ENCODE peak calls at places on chromosomes 16 and 17, in seven cellular contexts. X, J, Z, C, I, D and O are unnamed samples.

GRCh38 chr16:12747261-12747660 is 56.4 kb downstream of the CPPED1 start:
- DNase-seq in X (no peak), J (no peak), Z (no peak), C (no peak), I (no peak), D (no peak), O (no peak)

GRCh38 chr17:30788918-30789317 is 35.6 kb downstream of the CRLF3 start:
- DNase-seq in X (no peak), J (peak), Z (no peak), C (peak), I (no peak), D (peak), O (no peak)

GRCh38 chr16:88624977-88625576 is 13.3 kb upstream of the IL17C start:
- DNase-seq in X (no peak), J (no peak), Z (no peak), C (no peak), I (no peak), D (no peak), O (no peak)

GRCh38 chr17:42424991-42425610 is 2.0 kb upstream of the CAVIN1 start:
- DNase-seq in X (no peak), J (no peak), Z (no peak), C (peak), I (peak), D (no peak), O (no peak)

GRCh38 chr17:40914456-40914855 is 23.0 kb downstream of the KRT23 start:
- DNase-seq in X (no peak), J (no peak), Z (no peak), C (no peak), I (no peak), D (no peak), O (no peak)

GRCh38 chr16:88856122-88856827 is 472 bp downstream of the GALNS start:
- DNase-seq in X (peak), J (peak), Z (peak), C (no peak), I (no peak), D (no peak), O (peak)

GRCh38 chr16:89331371-89332109 is 114.0 kb downstream of the ZNF778 start:
- DNase-seq in X (no peak), J (no peak), Z (no peak), C (no peak), I (no peak), D (no peak), O (no peak)

GRCh38 chr17:61458000-61458399 is 5.8 kb downstream of the TBX4 start:
- DNase-seq in X (no peak), J (no peak), Z (no peak), C (no peak), I (no peak), D (no peak), O (no peak)

GRCh38 chr17:31825961-31826691 is 32.9 kb downstream of the COPRS start:
- DNase-seq in X (no peak), J (no peak), Z (no peak), C (peak), I (no peak), D (no peak), O (no peak)

GRCh38 chr16:82016964-82017363 is 5.7 kb upstream of the SDR42E1 start:
- DNase-seq in X (no peak), J (no peak), Z (no peak), C (no peak), I (no peak), D (no peak), O (no peak)

GRCh38 chr17:59074494-59074893 is 32.2 kb downstream of the TRIM37 start:
- DNase-seq in X (no peak), J (no peak), Z (no peak), C (peak), I (peak), D (peak), O (no peak)

GRCh38 chr16:12545292-12545610 is 258.4 kb downstream of the CPPED1 start:
- DNase-seq in X (no peak), J (peak), Z (no peak), C (no peak), I (no peak), D (no peak), O (no peak)

GRCh38 chr16:67546761-67547422 is 15.4 kb upstream of the CTCF start:
- DNase-seq in X (peak), J (peak), Z (peak), C (peak), I (peak), D (peak), O (peak)

GRCh38 chr16:85421338-85422123 is 191.6 kb upstream of the GSE1 start:
- DNase-seq in X (peak), J (no peak), Z (no peak), C (no peak), I (no peak), D (no peak), O (no peak)

GRCh38 chr17:60107526-60108257 is 29.0 kb upstream of the HEATR6 start:
- DNase-seq in X (no peak), J (no peak), Z (no peak), C (no peak), I (no peak), D (no peak), O (no peak)

GRCh38 chr16:1877804-1878203 is 5.8 kb upstream of the MEIOB start:
- DNase-seq in X (no peak), J (no peak), Z (no peak), C (no peak), I (no peak), D (no peak), O (no peak)

GRCh38 chr16:62700456-62701280 is 664.4 kb upstream of the CDH8 start:
- DNase-seq in X (no peak), J (no peak), Z (no peak), C (no peak), I (no peak), D (no peak), O (no peak)

GRCh38 chr17:35423761-35424160 is 8.5 kb downstream of the SLFN12 start:
- DNase-seq in X (no peak), J (no peak), Z (no peak), C (peak), I (peak), D (no peak), O (no peak)

GRCh38 chr17:29584452-29585079 is 4.9 kb downstream of the GIT1 start:
- DNase-seq in X (no peak), J (no peak), Z (no peak), C (no peak), I (no peak), D (no peak), O (no peak)
- H3K4me2 ChIP-seq in X (peak), J (no peak), Z (no peak), C (no peak), I (peak), D (no peak), O (no peak)

GRCh38 chr17:7016406-7016805 is 4.0 kb downstream of the RNASEK start:
- DNase-seq in X (no peak), J (no peak), Z (no peak), C (no peak), I (no peak), D (no peak), O (no peak)
- H2BK5ac ChIP-seq in X (no peak), J (no peak), Z (no peak), C (no peak), I (no peak), D (no peak), O (no peak)

GRCh38 chr16:48435906-48436305 is 50.7 kb upstream of the SIAH1 start:
- DNase-seq in X (no peak), J (no peak), Z (no peak), C (no peak), I (no peak), D (no peak), O (no peak)

GRCh38 chr16:48433116-48433848 is 48.1 kb upstream of the SIAH1 start:
- DNase-seq in X (no peak), J (no peak), Z (no peak), C (no peak), I (no peak), D (no peak), O (no peak)

GRCh38 chr16:48434653-48435318 is 49.6 kb upstream of the SIAH1 start:
- DNase-seq in X (no peak), J (no peak), Z (no peak), C (peak), I (peak), D (peak), O (no peak)

GRCh38 chr16:48433849-48434530 is 48.8 kb upstream of the SIAH1 start:
- DNase-seq in X (no peak), J (no peak), Z (no peak), C (no peak), I (no peak), D (no peak), O (no peak)

DNA sequence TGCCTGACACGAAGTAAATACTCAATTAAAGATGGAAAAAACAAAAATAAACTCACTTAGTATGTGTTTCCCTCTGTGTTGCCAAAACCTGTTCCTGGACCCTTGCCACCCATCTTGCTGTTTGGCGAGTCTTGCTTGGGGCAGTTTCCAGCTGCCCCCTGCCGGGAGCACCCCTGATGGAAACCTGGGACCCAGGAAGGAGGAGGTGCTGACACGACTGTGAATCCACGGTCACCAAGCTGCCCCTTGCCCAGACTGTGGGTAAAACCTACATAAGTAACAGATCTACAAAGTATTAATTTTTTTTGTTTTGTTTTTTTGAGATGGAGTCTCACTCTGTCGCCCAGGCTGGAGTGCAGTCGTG is 50.1 kb upstream of the SIAH1 start:
- DNase-seq in X (no peak), J (no peak), Z (no peak), C (no peak), I (no peak), D (no peak), O (no peak)
- H3K4me2 ChIP-seq in X (no peak), J (no peak), Z (no peak), C (no peak), I (no peak), D (no peak), O (no peak)

GRCh38 chr16:75477680-75478473 is 13.4 kb upstream of the TMEM170A start:
- DNase-seq in X (no peak), J (no peak), Z (no peak), C (no peak), I (no peak), D (no peak), O (no peak)

GRCh38 chr16:75481475-75481874 is 13.8 kb downstream of the CHST6 start:
- DNase-seq in X (no peak), J (no peak), Z (no peak), C (no peak), I (no peak), D (no peak), O (no peak)

GRCh38 chr16:75476817-75477216 is 12.3 kb upstream of the TMEM170A start:
- DNase-seq in X (no peak), J (no peak), Z (no peak), C (no peak), I (no peak), D (no peak), O (no peak)

GRCh38 chr16:75478480-75479345 is 14.2 kb upstream of the TMEM170A start:
- DNase-seq in X (no peak), J (no peak), Z (no peak), C (no peak), I (no peak), D (no peak), O (no peak)

DNA sequence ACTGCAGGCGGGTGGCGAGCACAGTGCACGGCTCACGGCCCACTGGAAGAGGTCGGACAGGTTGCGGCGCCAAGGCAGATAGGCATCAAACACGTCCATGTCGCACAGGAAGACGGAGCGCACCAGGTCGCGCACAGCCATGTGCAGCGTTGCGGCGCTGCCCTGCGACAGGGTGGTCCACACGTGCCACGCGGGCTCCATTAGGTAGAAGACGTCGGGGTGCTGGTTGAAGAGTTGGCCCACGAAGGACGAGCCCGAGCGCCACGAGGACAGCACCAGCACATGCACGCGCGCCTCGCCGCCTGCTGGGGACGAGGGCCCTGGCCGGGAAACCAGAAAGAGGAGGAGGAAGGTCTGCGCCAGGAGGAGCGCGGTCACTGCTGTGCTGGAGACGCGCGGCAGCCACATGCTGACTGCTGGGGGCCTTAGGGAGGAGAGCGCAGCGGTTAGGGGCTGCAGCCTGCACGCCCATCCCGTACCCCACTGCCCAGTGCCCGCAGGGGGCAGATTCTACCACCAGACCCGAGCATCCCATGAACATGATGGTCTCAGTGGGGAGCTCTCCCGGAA is 15.0 kb upstream of the TMEM170A start:
- DNase-seq in X (no peak), J (no peak), Z (no peak), C (no peak), I (no peak), D (no peak), O (no peak)
- H2BK5ac ChIP-seq in X (no peak), J (no peak), Z (no peak), C (no peak), I (no peak), D (no peak), O (no peak)

GRCh38 chr17:63498621-63499195 is 21.8 kb downstream of the ACE start:
- DNase-seq in X (no peak), J (no peak), Z (no peak), C (peak), I (peak), D (no peak), O (no peak)

GRCh38 chr17:63500548-63501390 is 22.4 kb upstream of the KCNH6 start:
- DNase-seq in X (no peak), J (no peak), Z (no peak), C (no peak), I (no peak), D (no peak), O (no peak)

GRCh38 chr17:63497708-63498483 is 21.0 kb downstream of the ACE start:
- DNase-seq in X (peak), J (peak), Z (no peak), C (peak), I (peak), D (no peak), O (peak)

GRCh38 chr17:63506627-63507026 is 16.5 kb upstream of the KCNH6 start:
- DNase-seq in X (no peak), J (no peak), Z (no peak), C (no peak), I (no peak), D (no peak), O (no peak)

GRCh38 chr17:63503330-63503685 is 19.9 kb upstream of the KCNH6 start:
- DNase-seq in X (no peak), J (no peak), Z (no peak), C (no peak), I (no peak), D (no peak), O (no peak)
- H3K4me2 ChIP-seq in X (no peak), J (no peak), Z (no peak), C (no peak), I (no peak), D (no peak), O (no peak)